ENCODE peak calls at places on chromosome 22, in eight cellular contexts. One of them, this sample, is unnamed.

GRCh38 chr22:29664731-29665130 is 55.1 kb upstream of the CABP7 start:
- DNase-seq in AG04450: no peak
- DNase-seq in Peyer's patch: peak; percentile 19
- DNase-seq in astrocyte of the spinal cord: peak; percentile 37
- DNase-seq in lower lobe of right lung: no peak
- DNase-seq in activated CD8-positive, alpha-beta T cell treated with anti-CD3 and anti-CD28 coated beads for 36 hours: no peak
- DNase-seq in tibial nerve: no peak
- DNase-seq in dorsolateral prefrontal cortex: no peak
- DNase-seq in this sample: no peak

GRCh38 chr22:32244547-32244946 is 10.6 kb downstream of the SLC5A4 start:
- DNase-seq in lower lobe of right lung: no peak
- DNase-seq in dorsolateral prefrontal cortex: no peak
- DNase-seq in activated CD8-positive, alpha-beta T cell treated with anti-CD3 and anti-CD28 coated beads for 36 hours: no peak
- DNase-seq in tibial nerve: no peak
- DNase-seq in Peyer's patch: no peak
- DNase-seq in AG04450: no peak
- DNase-seq in astrocyte of the spinal cord: no peak
- DNase-seq in this sample: no peak

GRCh38 chr22:41146573-41146972 is 54.2 kb downstream of the EP300 start:
- DNase-seq in activated CD8-positive, alpha-beta T cell treated with anti-CD3 and anti-CD28 coated beads for 36 hours: no peak
- DNase-seq in dorsolateral prefrontal cortex: peak; percentile 32
- DNase-seq in lower lobe of right lung: no peak
- DNase-seq in AG04450: no peak
- DNase-seq in Peyer's patch: no peak
- DNase-seq in astrocyte of the spinal cord: no peak
- DNase-seq in tibial nerve: peak; percentile 21
- DNase-seq in this sample: no peak

GRCh38 chr22:36280379-36280778 is 27.4 kb downstream of the APOL1 start:
- DNase-seq in AG04450: no peak
- DNase-seq in lower lobe of right lung: no peak
- DNase-seq in tibial nerve: no peak
- DNase-seq in activated CD8-positive, alpha-beta T cell treated with anti-CD3 and anti-CD28 coated beads for 36 hours: no peak
- DNase-seq in dorsolateral prefrontal cortex: no peak
- DNase-seq in astrocyte of the spinal cord: no peak
- DNase-seq in Peyer's patch: peak; percentile 56
- DNase-seq in this sample: no peak

GRCh38 chr22:42086051-42086450 is 4.5 kb downstream of the NDUFA6 start:
- DNase-seq in AG04450: no peak
- DNase-seq in tibial nerve: no peak
- DNase-seq in Peyer's patch: no peak
- DNase-seq in activated CD8-positive, alpha-beta T cell treated with anti-CD3 and anti-CD28 coated beads for 36 hours: no peak
- DNase-seq in lower lobe of right lung: no peak
- DNase-seq in astrocyte of the spinal cord: no peak
- DNase-seq in dorsolateral prefrontal cortex: no peak
- DNase-seq in this sample: no peak

GRCh38 chr22:42188808-42189447 is 58.3 kb upstream of the CYP2D6 start:
- DNase-seq in activated CD8-positive, alpha-beta T cell treated with anti-CD3 and anti-CD28 coated beads for 36 hours: no peak
- DNase-seq in tibial nerve: no peak
- DNase-seq in AG04450: no peak
- DNase-seq in dorsolateral prefrontal cortex: no peak
- DNase-seq in Peyer's patch: peak; percentile 67
- DNase-seq in lower lobe of right lung: no peak
- DNase-seq in astrocyte of the spinal cord: peak; percentile 45
- DNase-seq in this sample: no peak

GRCh38 chr22:31537019-31537535 is 40.7 kb downstream of the SFI1 start:
- DNase-seq in tibial nerve: no peak
- DNase-seq in astrocyte of the spinal cord: no peak
- DNase-seq in AG04450: no peak
- DNase-seq in lower lobe of right lung: no peak
- DNase-seq in Peyer's patch: no peak
- DNase-seq in activated CD8-positive, alpha-beta T cell treated with anti-CD3 and anti-CD28 coated beads for 36 hours: peak; percentile 81
- DNase-seq in dorsolateral prefrontal cortex: no peak
- DNase-seq in this sample: peak; percentile 58

GRCh38 chr22:20904008-20904979 is 12.9 kb upstream of the CRKL start:
- DNase-seq in lower lobe of right lung: no peak
- DNase-seq in tibial nerve: no peak
- DNase-seq in dorsolateral prefrontal cortex: no peak
- DNase-seq in Peyer's patch: no peak
- DNase-seq in AG04450: peak; percentile 91
- DNase-seq in activated CD8-positive, alpha-beta T cell treated with anti-CD3 and anti-CD28 coated beads for 36 hours: no peak
- DNase-seq in astrocyte of the spinal cord: peak; percentile 87
- DNase-seq in this sample: no peak

GRCh38 chr22:35491908-35492380 is 48.7 kb upstream of the RASD2 start:
- DNase-seq in AG04450: no peak
- DNase-seq in Peyer's patch: no peak
- DNase-seq in lower lobe of right lung: no peak
- DNase-seq in astrocyte of the spinal cord: no peak
- DNase-seq in tibial nerve: no peak
- DNase-seq in activated CD8-positive, alpha-beta T cell treated with anti-CD3 and anti-CD28 coated beads for 36 hours: no peak
- DNase-seq in dorsolateral prefrontal cortex: no peak
- DNase-seq in this sample: no peak

GRCh38 chr22:20497426-20497825 is 1.8 kb upstream of the KLHL22 start:
- DNase-seq in dorsolateral prefrontal cortex: no peak
- DNase-seq in activated CD8-positive, alpha-beta T cell treated with anti-CD3 and anti-CD28 coated beads for 36 hours: no peak
- DNase-seq in astrocyte of the spinal cord: no peak
- DNase-seq in tibial nerve: no peak
- DNase-seq in lower lobe of right lung: peak; percentile 0
- DNase-seq in AG04450: no peak
- DNase-seq in Peyer's patch: no peak
- DNase-seq in this sample: no peak

GRCh38 chr22:43643362-43643761 is 168.7 kb downstream of the EFCAB6 start:
- DNase-seq in activated CD8-positive, alpha-beta T cell treated with anti-CD3 and anti-CD28 coated beads for 36 hours: no peak
- DNase-seq in tibial nerve: no peak
- DNase-seq in AG04450: no peak
- DNase-seq in Peyer's patch: no peak
- DNase-seq in lower lobe of right lung: no peak
- DNase-seq in dorsolateral prefrontal cortex: peak; percentile 72
- DNase-seq in astrocyte of the spinal cord: no peak
- DNase-seq in this sample: no peak

GRCh38 chr22:43823911-43824665 is 12.0 kb upstream of the EFCAB6 start:
- DNase-seq in activated CD8-positive, alpha-beta T cell treated with anti-CD3 and anti-CD28 coated beads for 36 hours: no peak
- DNase-seq in AG04450: no peak
- DNase-seq in lower lobe of right lung: no peak
- DNase-seq in Peyer's patch: peak; percentile 34
- DNase-seq in tibial nerve: no peak
- DNase-seq in dorsolateral prefrontal cortex: peak; percentile 7
- DNase-seq in astrocyte of the spinal cord: no peak
- DNase-seq in this sample: no peak

GRCh38 chr22:43630451-43630850 is 181.7 kb downstream of the EFCAB6 start:
- DNase-seq in activated CD8-positive, alpha-beta T cell treated with anti-CD3 and anti-CD28 coated beads for 36 hours: no peak
- DNase-seq in AG04450: no peak
- DNase-seq in dorsolateral prefrontal cortex: no peak
- DNase-seq in lower lobe of right lung: no peak
- DNase-seq in Peyer's patch: no peak
- DNase-seq in astrocyte of the spinal cord: no peak
- DNase-seq in tibial nerve: no peak
- DNase-seq in this sample: no peak

GRCh38 chr22:36117053-36117554 is 43.5 kb downstream of the APOL3 start:
- DNase-seq in astrocyte of the spinal cord: no peak
- DNase-seq in tibial nerve: no peak
- DNase-seq in dorsolateral prefrontal cortex: no peak
- DNase-seq in AG04450: no peak
- DNase-seq in lower lobe of right lung: no peak
- DNase-seq in activated CD8-positive, alpha-beta T cell treated with anti-CD3 and anti-CD28 coated beads for 36 hours: no peak
- DNase-seq in Peyer's patch: no peak
- DNase-seq in this sample: no peak

GRCh38 chr22:42114721-42115120 is 15.9 kb downstream of the CYP2D6 start:
- DNase-seq in lower lobe of right lung: no peak
- DNase-seq in AG04450: no peak
- DNase-seq in astrocyte of the spinal cord: no peak
- DNase-seq in tibial nerve: no peak
- DNase-seq in dorsolateral prefrontal cortex: no peak
- DNase-seq in Peyer's patch: no peak
- DNase-seq in activated CD8-positive, alpha-beta T cell treated with anti-CD3 and anti-CD28 coated beads for 36 hours: peak; percentile 34
- DNase-seq in this sample: no peak

GRCh38 chr22:36052505-36052941 is 23.9 kb upstream of the RBFOX2 start:
- DNase-seq in astrocyte of the spinal cord: no peak
- DNase-seq in dorsolateral prefrontal cortex: no peak
- DNase-seq in tibial nerve: no peak
- DNase-seq in AG04450: no peak
- DNase-seq in lower lobe of right lung: no peak
- DNase-seq in activated CD8-positive, alpha-beta T cell treated with anti-CD3 and anti-CD28 coated beads for 36 hours: peak; percentile 15
- DNase-seq in Peyer's patch: no peak
- DNase-seq in this sample: no peak

GRCh38 chr22:43844560-43845545 is 17.5 kb downstream of the SULT4A1 start:
- DNase-seq in lower lobe of right lung: no peak
- DNase-seq in Peyer's patch: no peak
- DNase-seq in activated CD8-positive, alpha-beta T cell treated with anti-CD3 and anti-CD28 coated beads for 36 hours: no peak
- DNase-seq in AG04450: no peak
- DNase-seq in astrocyte of the spinal cord: no peak
- DNase-seq in tibial nerve: no peak
- DNase-seq in dorsolateral prefrontal cortex: no peak
- DNase-seq in this sample: no peak

GRCh38 chr22:46131151-46131587 is 19.2 kb upstream of the PPARA start:
- DNase-seq in Peyer's patch: no peak
- DNase-seq in astrocyte of the spinal cord: no peak
- DNase-seq in AG04450: no peak
- DNase-seq in dorsolateral prefrontal cortex: no peak
- DNase-seq in tibial nerve: no peak
- DNase-seq in activated CD8-positive, alpha-beta T cell treated with anti-CD3 and anti-CD28 coated beads for 36 hours: no peak
- DNase-seq in lower lobe of right lung: no peak
- DNase-seq in this sample: no peak

GRCh38 chr22:32858957-32859356 is 57.5 kb downstream of the TIMP3 start:
- DNase-seq in dorsolateral prefrontal cortex: no peak
- DNase-seq in tibial nerve: no peak
- DNase-seq in AG04450: no peak
- DNase-seq in Peyer's patch: no peak
- DNase-seq in activated CD8-positive, alpha-beta T cell treated with anti-CD3 and anti-CD28 coated beads for 36 hours: no peak
- DNase-seq in lower lobe of right lung: no peak
- DNase-seq in astrocyte of the spinal cord: no peak
- DNase-seq in this sample: no peak

GRCh38 chr22:43216738-43217137 is 29.8 kb upstream of the TTLL12 start:
- DNase-seq in Peyer's patch: no peak
- DNase-seq in astrocyte of the spinal cord: no peak
- DNase-seq in activated CD8-positive, alpha-beta T cell treated with anti-CD3 and anti-CD28 coated beads for 36 hours: no peak
- DNase-seq in lower lobe of right lung: no peak
- DNase-seq in dorsolateral prefrontal cortex: no peak
- DNase-seq in tibial nerve: no peak
- DNase-seq in AG04450: no peak
- DNase-seq in this sample: no peak

GRCh38 chr22:46013460-46014416 is 36.8 kb upstream of the WNT7B start:
- DNase-seq in lower lobe of right lung: peak; percentile 95
- DNase-seq in activated CD8-positive, alpha-beta T cell treated with anti-CD3 and anti-CD28 coated beads for 36 hours: peak; percentile 95
- DNase-seq in tibial nerve: peak; percentile 80
- DNase-seq in astrocyte of the spinal cord: peak; percentile 98
- DNase-seq in AG04450: peak; percentile 91
- DNase-seq in dorsolateral prefrontal cortex: peak; percentile 89
- DNase-seq in Peyer's patch: peak; percentile 97
- DNase-seq in this sample: peak; percentile 93

DNA sequence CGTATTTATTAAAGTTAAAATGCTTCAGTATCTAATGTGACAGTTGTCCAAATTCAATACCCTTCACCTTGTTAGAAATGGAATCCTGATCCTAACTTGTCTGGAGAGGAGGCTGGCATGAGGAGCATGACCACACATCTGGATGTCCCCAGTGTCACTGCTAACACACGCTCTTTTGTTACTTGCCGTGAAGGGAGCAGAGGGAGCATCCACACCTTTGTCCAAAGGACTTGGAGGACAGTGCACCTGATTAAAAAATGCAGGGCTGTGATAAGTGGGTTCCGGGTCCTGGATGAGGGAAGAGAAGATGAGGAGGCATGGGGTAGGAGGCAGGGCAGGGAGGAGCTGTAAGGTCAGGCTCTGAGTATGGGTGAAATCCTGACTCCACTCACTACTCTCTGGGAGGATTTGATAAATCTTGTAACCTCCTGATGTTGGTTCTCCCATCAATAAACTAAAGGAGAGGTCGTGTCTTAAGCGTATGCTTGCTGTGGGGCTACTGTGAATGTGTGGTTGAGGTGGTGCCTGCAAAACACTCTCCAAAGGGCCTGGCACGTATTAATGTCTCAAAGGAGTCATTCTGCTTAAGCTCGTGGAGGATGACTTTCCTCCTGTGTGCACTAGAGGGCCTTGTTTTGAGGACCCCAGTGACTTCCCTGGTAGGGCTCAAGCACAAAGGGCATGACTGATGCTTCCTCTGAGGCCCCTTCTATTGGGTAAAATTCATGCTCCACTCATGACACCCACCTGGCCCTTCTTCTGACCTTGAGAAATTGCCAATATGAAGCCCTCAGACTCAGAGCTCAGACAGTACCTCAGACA is 16.8 kb upstream of the IGLL5 start:
- DNase-seq in activated CD8-positive, alpha-beta T cell treated with anti-CD3 and anti-CD28 coated beads for 36 hours: no peak
- DNase-seq in tibial nerve: no peak
- DNase-seq in Peyer's patch: no peak
- DNase-seq in AG04450: no peak
- DNase-seq in astrocyte of the spinal cord: no peak
- DNase-seq in dorsolateral prefrontal cortex: no peak
- DNase-seq in lower lobe of right lung: no peak
- DNase-seq in this sample: no peak
- TF ChIP-seq CTCF in activated CD8-positive, alpha-beta T cell treated with anti-CD3 and anti-CD28 coated beads for 36 hours: peak; percentile 32
- TF ChIP-seq CTCF in tibial nerve: no peak
- TF ChIP-seq CTCF in Peyer's patch: no peak
- TF ChIP-seq CTCF in AG04450: no peak
- TF ChIP-seq CTCF in astrocyte of the spinal cord: no peak
- TF ChIP-seq CTCF in dorsolateral prefrontal cortex: no peak
- TF ChIP-seq CTCF in lower lobe of right lung: no peak
- TF ChIP-seq CTCF in this sample: peak; percentile 33

GRCh38 chr22:50236731-50237409 is 8.0 kb downstream of the TUBGCP6 start:
- DNase-seq in activated CD8-positive, alpha-beta T cell treated with anti-CD3 and anti-CD28 coated beads for 36 hours: no peak
- DNase-seq in astrocyte of the spinal cord: peak; percentile 27
- DNase-seq in Peyer's patch: no peak
- DNase-seq in lower lobe of right lung: no peak
- DNase-seq in dorsolateral prefrontal cortex: no peak
- DNase-seq in tibial nerve: no peak
- DNase-seq in AG04450: no peak
- DNase-seq in this sample: no peak
- TF ChIP-seq CTCF in activated CD8-positive, alpha-beta T cell treated with anti-CD3 and anti-CD28 coated beads for 36 hours: peak; percentile 52
- TF ChIP-seq CTCF in astrocyte of the spinal cord: peak; percentile 57
- TF ChIP-seq CTCF in Peyer's patch: no peak
- TF ChIP-seq CTCF in lower lobe of right lung: peak; percentile 13
- TF ChIP-seq CTCF in dorsolateral prefrontal cortex: no peak
- TF ChIP-seq CTCF in tibial nerve: no peak
- TF ChIP-seq CTCF in AG04450: peak; percentile 58
- TF ChIP-seq CTCF in this sample: peak; percentile 29

GRCh38 chr22:17106161-17106784 is 14.9 kb downstream of the TMEM121B start:
- DNase-seq in astrocyte of the spinal cord: no peak
- DNase-seq in AG04450: no peak
- DNase-seq in Peyer's patch: no peak
- DNase-seq in dorsolateral prefrontal cortex: no peak
- DNase-seq in activated CD8-positive, alpha-beta T cell treated with anti-CD3 and anti-CD28 coated beads for 36 hours: no peak
- DNase-seq in lower lobe of right lung: no peak
- DNase-seq in tibial nerve: no peak
- DNase-seq in this sample: peak; percentile 60
- TF ChIP-seq CTCF in astrocyte of the spinal cord: no peak
- TF ChIP-seq CTCF in AG04450: no peak
- TF ChIP-seq CTCF in Peyer's patch: no peak
- TF ChIP-seq CTCF in dorsolateral prefrontal cortex: no peak
- TF ChIP-seq CTCF in activated CD8-positive, alpha-beta T cell treated with anti-CD3 and anti-CD28 coated beads for 36 hours: peak; percentile 16
- TF ChIP-seq CTCF in lower lobe of right lung: no peak
- TF ChIP-seq CTCF in tibial nerve: no peak
- TF ChIP-seq CTCF in this sample: no peak

DNA sequence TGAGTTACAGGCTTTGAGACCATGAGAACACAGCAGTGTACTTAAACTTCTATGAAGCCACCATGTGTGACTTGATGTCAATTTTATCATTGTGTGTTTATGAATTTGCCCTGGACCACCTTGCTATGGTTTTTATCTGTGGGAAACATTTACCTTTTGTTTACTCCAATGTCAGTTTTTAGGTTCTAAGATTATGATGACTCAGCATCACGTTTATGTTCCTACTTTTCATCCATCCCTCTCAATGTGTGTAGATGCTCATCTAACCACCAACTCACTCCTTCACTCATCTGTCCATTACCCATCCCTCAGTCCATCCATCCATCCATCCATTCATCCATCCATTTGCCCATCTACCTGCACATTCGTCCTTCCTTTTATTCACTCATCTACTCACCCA is 338.8 kb downstream of the MIAT start:
- DNase-seq in activated CD8-positive, alpha-beta T cell treated with anti-CD3 and anti-CD28 coated beads for 36 hours: no peak
- DNase-seq in dorsolateral prefrontal cortex: no peak
- DNase-seq in AG04450: no peak
- DNase-seq in Peyer's patch: no peak
- DNase-seq in tibial nerve: no peak
- DNase-seq in lower lobe of right lung: no peak
- DNase-seq in astrocyte of the spinal cord: no peak
- DNase-seq in this sample: no peak
- TF ChIP-seq CTCF in activated CD8-positive, alpha-beta T cell treated with anti-CD3 and anti-CD28 coated beads for 36 hours: no peak
- TF ChIP-seq CTCF in dorsolateral prefrontal cortex: no peak
- TF ChIP-seq CTCF in AG04450: no peak
- TF ChIP-seq CTCF in Peyer's patch: no peak
- TF ChIP-seq CTCF in tibial nerve: no peak
- TF ChIP-seq CTCF in lower lobe of right lung: no peak
- TF ChIP-seq CTCF in astrocyte of the spinal cord: no peak
- TF ChIP-seq CTCF in this sample: no peak